ENCODE peak calls at places on chromosomes 7 and 10, in ten cellular contexts. M, L, Y, O, R, S, H, E, I and U are unnamed samples.

GRCh38 chr7:119270045-119270464 is 1002.9 kb upstream of the KCND2 start:
- DNase-seq in L (peak; percentile 49), S (no peak), H (peak; percentile 67), R (no peak), Y (peak; percentile 78), I (peak; percentile 33), O (no peak), E (peak; percentile 64), M (peak; percentile 58), U (no peak)

GRCh38 chr10:48465860-48466521 is 138.9 kb downstream of the ARHGAP22 start:
- DNase-seq in E (peak; percentile 47), I (no peak), M (no peak), R (no peak), Y (no peak), O (no peak), H (no peak), S (no peak), L (no peak), U (peak; percentile 62)

GRCh38 chr7:6413637-6414036 is 34.1 kb downstream of the DAGLB start:
- DNase-seq in R (no peak), O (no peak), H (no peak), I (no peak), M (no peak), Y (no peak), S (no peak), E (no peak), L (no peak), U (no peak)

GRCh38 chr10:64738462-64738861 is 1217.3 kb downstream of the REEP3 start:
- DNase-seq in I (no peak), L (no peak), S (no peak), M (no peak), H (no peak), E (no peak), Y (no peak), R (no peak), O (no peak), U (no peak)

GRCh38 chr7:23293500-23294073 is 5.6 kb upstream of the MALSU1 start:
- DNase-seq in O (no peak), I (no peak), R (no peak), S (no peak), H (no peak), M (peak; percentile 31), L (no peak), E (no peak), Y (no peak), U (no peak)

GRCh38 chr7:974820-975681 is at the start of gene COX19:
- DNase-seq in L (peak; percentile 89), H (peak; percentile 79), Y (peak; percentile 93), S (peak; percentile 82), M (peak; percentile 98), E (peak; percentile 91), O (peak; percentile 95), R (peak; percentile 90), I (peak; percentile 77), U (peak; percentile 94)

GRCh38 chr10:49280001-49280408 is 19.0 kb upstream of the C10orf71 start:
- DNase-seq in O (no peak), E (no peak), M (no peak), L (peak; percentile 2), I (no peak), S (no peak), Y (no peak), H (peak; percentile 62), R (no peak), U (peak; percentile 11)

GRCh38 chr7:112798199-112799159 is 8.3 kb upstream of the TMEM168 start:
- DNase-seq in S (no peak), E (no peak), O (no peak), H (no peak), R (no peak), L (no peak), I (no peak), Y (peak; percentile 14), M (no peak), U (no peak)

GRCh38 chr10:72503694-72504438 is 122.0 kb downstream of the MICU1 start:
- DNase-seq in O (no peak), Y (no peak), E (no peak), R (no peak), L (no peak), M (no peak), S (no peak), H (no peak), I (no peak), U (no peak)

GRCh38 chr10:86341361-86341811 is 25.2 kb downstream of the GRID1 start:
- DNase-seq in I (no peak), O (no peak), M (no peak), R (no peak), S (no peak), Y (no peak), E (no peak), L (no peak), H (no peak), U (no peak)

GRCh38 chr7:90345548-90346319 is 782 bp upstream of the GTPBP10 start:
- DNase-seq in L (peak; percentile 60), E (no peak), O (no peak), S (no peak), M (no peak), R (no peak), Y (peak; percentile 22), H (peak; percentile 7), I (no peak), U (no peak)

GRCh38 chr7:13603661-13604060 is 385.8 kb downstream of the ETV1 start:
- DNase-seq in O (no peak), I (no peak), S (no peak), Y (no peak), R (no peak), E (no peak), L (no peak), M (no peak), H (no peak), U (no peak)

GRCh38 chr7:100157334-100158228 is 942 bp downstream of the TRAPPC14 start:
- DNase-seq in M (no peak), Y (no peak), H (no peak), R (no peak), O (peak; percentile 27), S (peak; percentile 69), L (peak; percentile 36), I (peak; percentile 51), E (peak; percentile 62), U (no peak)

GRCh38 chr10:35821339-35821911 is 179.3 kb upstream of the FZD8 start:
- DNase-seq in O (no peak), L (no peak), S (no peak), E (no peak), H (peak; percentile 7), Y (peak; percentile 28), M (no peak), I (no peak), R (no peak), U (no peak)

DNA sequence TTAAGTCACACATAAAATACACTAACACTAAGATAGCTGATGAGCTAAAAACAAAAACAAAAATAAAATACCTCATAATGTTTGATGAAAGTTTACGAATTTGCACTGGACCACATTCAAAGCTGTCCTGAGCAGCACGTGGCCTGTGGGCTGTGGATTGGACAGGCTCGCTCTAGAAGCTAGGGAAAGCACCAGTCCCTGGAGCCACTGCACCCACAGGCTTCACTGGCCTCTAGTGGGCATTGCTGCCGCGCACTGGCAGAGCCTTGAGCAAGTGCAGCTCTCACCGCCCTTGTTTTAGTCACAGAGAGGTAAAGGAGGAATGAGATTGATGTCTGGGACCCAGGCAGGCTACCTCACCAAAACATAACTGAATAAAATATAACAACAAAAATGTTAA is 67.6 kb downstream of the PAX2 start:
- DNase-seq in O (no peak), R (no peak), H (no peak), Y (no peak), L (no peak), I (no peak), E (no peak), S (no peak), M (peak; percentile 18), U (no peak)
- TF ChIP-seq CTCF in O (no peak), R (no peak), H (peak; percentile 18), Y (no peak), L (no peak), I (no peak), E (no peak), S (no peak), M (no peak), U (no peak)

DNA sequence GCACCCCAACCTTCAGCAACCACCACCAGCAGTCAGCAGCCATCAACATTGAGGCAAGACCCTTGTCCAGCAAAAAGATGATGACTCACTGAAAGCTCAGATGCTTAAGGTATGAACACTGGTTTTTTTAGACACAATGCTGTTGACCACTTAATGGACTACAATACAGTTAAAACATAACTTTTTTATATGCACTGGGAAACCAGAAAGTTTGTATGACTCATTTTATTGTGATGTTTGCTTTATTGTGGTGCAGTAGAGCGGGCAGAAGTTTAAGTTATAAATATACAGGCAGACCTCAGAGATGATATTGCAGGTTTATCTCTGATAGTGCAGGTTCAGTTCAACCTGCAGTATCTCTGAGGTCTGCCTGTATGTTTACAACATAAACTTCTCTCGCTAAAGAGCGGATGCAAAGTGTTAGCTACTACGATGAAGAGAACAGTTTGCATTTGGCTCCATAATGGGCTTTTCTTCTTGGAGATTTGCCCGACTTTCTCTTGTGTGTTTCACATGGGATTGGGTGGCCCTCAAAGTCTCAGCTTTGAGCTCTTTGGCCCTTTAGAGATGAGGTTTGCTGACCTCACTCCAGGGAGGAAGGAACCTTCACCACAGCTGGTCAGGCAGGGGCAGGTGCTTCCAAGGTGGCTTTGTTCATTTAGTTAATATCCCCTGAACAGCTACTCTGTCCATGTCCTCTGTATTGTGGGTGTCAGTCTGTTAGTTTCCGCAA is 84.4 kb upstream of the SHH start:
- DNase-seq in H (no peak), O (no peak), M (no peak), S (no peak), R (no peak), I (no peak), E (no peak), L (no peak), Y (no peak), U (no peak)
- TF ChIP-seq CTCF in H (no peak), O (no peak), M (no peak), S (no peak), R (no peak), I (no peak), E (no peak), L (no peak), Y (no peak), U (no peak)

DNA sequence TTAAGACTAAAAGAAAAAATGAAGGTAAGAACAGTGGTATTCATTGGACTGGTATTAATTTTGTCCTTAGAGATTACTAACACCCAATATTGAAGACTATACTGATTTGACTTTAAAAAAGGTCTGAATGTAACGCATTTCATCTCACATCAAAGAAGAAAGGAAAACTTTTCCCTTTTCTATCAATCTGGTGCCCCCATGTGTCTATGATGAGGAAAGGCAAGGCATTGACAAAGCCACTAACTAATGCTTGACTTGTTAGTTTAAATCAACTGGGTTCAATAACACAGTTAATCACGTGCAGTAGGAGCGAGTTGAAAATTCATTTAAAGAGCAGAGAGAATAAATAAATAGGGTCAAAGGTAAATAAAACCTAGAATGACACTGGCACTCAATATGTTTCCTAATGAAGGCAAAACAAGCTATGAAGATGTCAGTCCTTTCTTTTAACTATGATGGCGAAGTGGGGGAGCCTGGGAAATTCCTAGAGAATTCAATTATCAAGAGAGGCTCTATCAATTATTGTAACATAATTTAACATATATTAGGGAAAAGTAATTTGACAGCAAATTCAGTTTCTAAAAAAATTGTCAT is 180.9 kb downstream of the ANK3 start:
- DNase-seq in Y (peak; percentile 60), R (no peak), I (no peak), S (no peak), M (peak; percentile 19), L (peak; percentile 55), E (no peak), H (no peak), O (no peak), U (no peak)
- TF ChIP-seq CTCF in Y (peak; percentile 80), R (peak; percentile 69), I (peak; percentile 77), S (peak; percentile 37), M (peak; percentile 85), L (peak; percentile 56), E (peak; percentile 87), H (peak; percentile 73), O (peak; percentile 67), U (peak; percentile 83)

GRCh38 chr10:15542817-15543216 is 171.7 kb upstream of the FAM171A1 start:
- DNase-seq in E (no peak), S (no peak), H (no peak), O (no peak), I (no peak), Y (no peak), R (no peak), L (no peak), M (no peak), U (no peak)
- TF ChIP-seq CTCF in E (no peak), S (no peak), H (no peak), O (no peak), I (no peak), Y (no peak), R (no peak), L (no peak), M (no peak), U (no peak)